ENCODE peak calls at places on chromosomes 1 and 21, in ten cellular contexts. Z is T-helper 2 cell; V is stimulated activated CD8-positive, alpha-beta memory T cell treated with anti-CD3 and anti-CD28 coated beads, Interleukin-4, amount 100 ng/mL, for 24 hours; F is NCI-H2081; Y is type B pancreatic cell; R is GM19239; D is AML-193; C is fibroblast of lung; N is Calu3; M is H4. X is an unnamed sample.

GRCh38 chr1:87684786-87685185 is 356.1 kb downstream of the LMO4 start:
- DNase-seq in Z (no peak), C (peak), M (peak), V (no peak), Y (no peak), R (no peak), F (peak), D (no peak), N (peak), X (peak)

GRCh38 chr1:15620155-15620545 is 2.9 kb downstream of the DDI2 start:
- DNase-seq in N (no peak), D (no peak), Z (no peak), Y (no peak), R (no peak), M (no peak), F (no peak), V (no peak), C (peak), X (no peak)

GRCh38 chr21:46636550-46637289 is 1.2 kb downstream of the PRMT2 start:
- DNase-seq in N (no peak), R (no peak), Z (no peak), C (peak), M (no peak), Y (no peak), F (no peak), D (no peak), V (no peak), X (no peak)

GRCh38 chr21:40151611-40152010 is 284.4 kb downstream of the PCP4 start:
- DNase-seq in M (no peak), D (no peak), N (no peak), Z (no peak), V (no peak), Y (no peak), F (no peak), C (no peak), R (no peak), X (no peak)

GRCh38 chr1:153959454-153959853 is 1.0 kb upstream of the CRTC2 start:
- DNase-seq in Y (no peak), C (no peak), R (no peak), M (no peak), F (no peak), Z (no peak), D (no peak), N (no peak), V (no peak), X (no peak)

GRCh38 chr1:57678138-57678537 is 254.3 kb upstream of the DAB1 start:
- DNase-seq in F (peak), Z (no peak), V (no peak), D (no peak), N (no peak), R (no peak), C (no peak), M (no peak), Y (no peak), X (no peak)

GRCh38 chr1:44819257-44819593 is 10.9 kb downstream of the BTBD19 start:
- DNase-seq in D (no peak), V (no peak), Y (no peak), R (no peak), F (no peak), N (no peak), Z (no peak), M (peak), C (no peak), X (no peak)

GRCh38 chr1:110620686-110621085 is 14.5 kb upstream of the KCNA2 start:
- DNase-seq in N (no peak), R (no peak), C (no peak), M (no peak), D (no peak), F (no peak), Y (no peak), V (no peak), Z (no peak), X (no peak)

GRCh38 chr1:184283999-184284398 is 102.8 kb upstream of the C1orf21 start:
- DNase-seq in F (no peak), D (no peak), C (peak), R (no peak), Z (no peak), Y (no peak), N (no peak), M (peak), V (no peak), X (peak)

GRCh38 chr1:2279210-2279639 is 51.1 kb downstream of the SKI start:
- DNase-seq in R (no peak), Z (no peak), F (no peak), Y (no peak), M (no peak), C (peak), D (no peak), V (no peak), N (no peak), X (peak)

GRCh38 chr1:236716160-236716559 is 29.9 kb downstream of the ACTN2 start:
- DNase-seq in F (no peak), Y (no peak), C (peak), V (no peak), D (no peak), R (no peak), Z (no peak), M (no peak), N (no peak), X (no peak)

GRCh38 chr21:46048926-46049889 is 48.7 kb upstream of the COL6A2 start:
- DNase-seq in F (peak), M (peak), V (no peak), Y (peak), C (peak), R (no peak), N (no peak), D (no peak), Z (no peak), X (peak)

GRCh38 chr1:165914136-165914798 is 86.9 kb downstream of the UCK2 start:
- DNase-seq in R (peak), Y (no peak), C (peak), N (peak), F (peak), Z (peak), D (peak), M (peak), V (peak), X (peak)

GRCh38 chr1:21255284-21255942 is 34.9 kb downstream of the ECE1 start:
- DNase-seq in R (peak), D (peak), V (peak), Z (peak), F (peak), Y (peak), C (peak), M (peak), N (peak), X (peak)

GRCh38 chr1:158496379-158496778 is 24.4 kb downstream of the OR10R2 start:
- DNase-seq in C (no peak), F (peak), N (no peak), M (no peak), V (no peak), Y (no peak), Z (no peak), D (peak), R (no peak), X (no peak)

GRCh38 chr1:14791611-14792010 is 193.1 kb downstream of the KAZN start:
- DNase-seq in D (no peak), R (no peak), V (no peak), F (no peak), N (no peak), C (no peak), Z (no peak), M (no peak), Y (no peak), X (no peak)

GRCh38 chr1:184272178-184272866 is 114.5 kb upstream of the C1orf21 start:
- DNase-seq in N (no peak), F (peak), D (no peak), M (no peak), Y (no peak), Z (no peak), C (peak), R (no peak), V (no peak), X (no peak)

GRCh38 chr1:170765712-170766330 is 101.9 kb downstream of the PRRX1 start:
- DNase-seq in M (peak), C (peak), Z (no peak), V (no peak), N (no peak), F (peak), D (peak), R (no peak), Y (no peak), X (no peak)

GRCh38 chr21:44982558-44983244 is 42.9 kb downstream of the SLX9 start:
- DNase-seq in C (peak), F (no peak), R (no peak), M (no peak), N (no peak), Y (no peak), V (no peak), D (no peak), Z (no peak), X (no peak)